ENCODE peak calls at places on chromosome 12, in four cellular contexts. One of them, this sample, is unnamed.

GRCh38 chr12:112686373-112686772 is 105.2 kb upstream of the RPH3A start:
- DNase-seq in H1: no peak
- DNase-seq in K562: no peak
- DNase-seq in HepG2: no peak
- DNase-seq in this sample: no peak

GRCh38 chr12:111519083-111519482 is 80.0 kb downstream of the ATXN2 start:
- DNase-seq in K562: no peak
- DNase-seq in H1: no peak
- DNase-seq in HepG2: no peak
- DNase-seq in this sample: no peak

GRCh38 chr12:14558377-14559051 is 9.2 kb downstream of the PLBD1 start:
- DNase-seq in HepG2: no peak
- DNase-seq in H1: no peak
- DNase-seq in K562: no peak
- DNase-seq in this sample: no peak

GRCh38 chr12:12745576-12746211 is 28.5 kb downstream of the CDKN1B start:
- DNase-seq in HepG2: no peak
- DNase-seq in H1: no peak
- DNase-seq in K562: no peak
- DNase-seq in this sample: no peak

GRCh38 chr12:16171348-16171747 is 106.1 kb downstream of the SLC15A5 start:
- DNase-seq in H1: no peak
- DNase-seq in K562: no peak
- DNase-seq in HepG2: no peak
- DNase-seq in this sample: no peak

GRCh38 chr12:119578112-119578511 is 15.5 kb upstream of the TMEM233 start:
- DNase-seq in HepG2: no peak
- DNase-seq in H1: no peak
- DNase-seq in K562: no peak
- DNase-seq in this sample: no peak

GRCh38 chr12:23659151-23659550 is 290.3 kb downstream of the SOX5 start:
- DNase-seq in K562: no peak
- DNase-seq in HepG2: no peak
- DNase-seq in H1: no peak
- DNase-seq in this sample: no peak

GRCh38 chr12:128021561-128021960 is 245.4 kb upstream of the TMEM132C start:
- DNase-seq in K562: no peak
- DNase-seq in H1: no peak
- DNase-seq in HepG2: no peak
- DNase-seq in this sample: no peak

GRCh38 chr12:14567311-14568195 is at the start of gene PLBD1:
- DNase-seq in HepG2: no peak
- DNase-seq in H1: peak; percentile 36
- DNase-seq in K562: peak; percentile 54
- DNase-seq in this sample: no peak

GRCh38 chr12:3977621-3978020 is 104.4 kb upstream of the PARP11 start:
- DNase-seq in H1: no peak
- DNase-seq in K562: no peak
- DNase-seq in HepG2: no peak
- DNase-seq in this sample: no peak

GRCh38 chr12:132393991-132394949 is 64.9 kb upstream of the GALNT9 start:
- DNase-seq in HepG2: no peak
- DNase-seq in K562: peak; percentile 59
- DNase-seq in H1: no peak
- DNase-seq in this sample: no peak

GRCh38 chr12:53219116-53219955 is 12.3 kb upstream of the ITGB7 start:
- DNase-seq in H1: no peak
- DNase-seq in HepG2: no peak
- DNase-seq in K562: peak; percentile 62
- DNase-seq in this sample: no peak
- TF ChIP-seq SRF in H1: no peak
- TF ChIP-seq SRF in HepG2: no peak
- TF ChIP-seq SRF in K562: no peak
- TF ChIP-seq SRF in this sample: no peak

DNA sequence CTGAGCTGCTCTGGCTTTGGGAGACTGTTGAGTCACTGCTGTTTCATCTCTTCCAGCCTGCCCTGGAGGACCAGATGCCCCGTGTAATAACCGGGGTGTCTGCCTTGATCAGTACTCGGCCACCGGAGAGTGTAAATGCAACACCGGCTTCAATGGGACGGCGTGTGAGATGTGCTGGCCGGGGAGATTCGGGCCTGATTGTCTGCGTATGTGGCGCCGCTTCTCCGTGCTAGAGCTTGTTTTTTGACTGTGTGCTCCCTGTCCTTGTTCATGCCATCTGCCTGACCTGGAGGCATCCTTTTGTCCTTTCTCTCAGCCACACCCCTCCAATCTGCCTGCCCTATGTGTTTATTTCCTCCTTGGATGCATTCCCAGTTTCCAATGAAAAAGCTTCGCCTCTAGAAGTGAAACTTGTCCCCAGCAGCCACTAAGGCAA is 98.7 kb downstream of the NT5DC3 start:
- DNase-seq in H1: no peak
- DNase-seq in K562: no peak
- DNase-seq in HepG2: no peak
- DNase-seq in this sample: no peak
- TF ChIP-seq CREB1 in H1: no peak
- TF ChIP-seq CREB1 in K562: no peak
- TF ChIP-seq CREB1 in HepG2: no peak
- TF ChIP-seq CREB1 in this sample: no peak

DNA sequence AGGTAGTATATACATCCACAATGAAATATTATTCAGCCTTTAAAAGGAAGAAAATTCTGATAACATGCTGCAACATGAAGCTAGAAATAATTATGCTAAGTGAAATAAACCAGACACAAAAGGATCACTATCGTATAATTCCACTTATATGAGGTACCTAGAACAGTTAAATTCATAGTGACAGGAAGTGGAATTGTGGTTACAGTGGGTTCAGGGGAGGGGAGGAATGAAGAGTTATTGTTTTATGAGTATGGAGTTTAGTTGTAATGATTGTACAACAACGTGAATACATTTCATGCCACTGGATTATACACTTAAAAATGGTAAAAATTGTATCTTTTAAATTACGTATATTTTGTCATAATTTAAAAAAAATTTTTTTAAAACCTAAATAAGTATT is 21.0 kb downstream of the EEA1 start:
- DNase-seq in H1: no peak
- DNase-seq in K562: no peak
- DNase-seq in HepG2: no peak
- DNase-seq in this sample: no peak
- TF ChIP-seq JUND in H1: no peak
- TF ChIP-seq JUND in K562: no peak
- TF ChIP-seq JUND in HepG2: no peak
- TF ChIP-seq JUND in this sample: no peak

GRCh38 chr12:69473229-69473628 is 3.0 kb downstream of the FRS2 start:
- DNase-seq in H1: no peak
- DNase-seq in HepG2: no peak
- DNase-seq in K562: no peak
- DNase-seq in this sample: no peak
- TF ChIP-seq SRF in H1: no peak
- TF ChIP-seq SRF in HepG2: no peak
- TF ChIP-seq SRF in K562: no peak
- TF ChIP-seq SRF in this sample: no peak

GRCh38 chr12:49105504-49106120 is 5.0 kb downstream of the LMBR1L start:
- DNase-seq in H1: no peak
- DNase-seq in K562: no peak
- DNase-seq in HepG2: no peak
- DNase-seq in this sample: no peak

GRCh38 chr12:49109631-49110172 is 945 bp downstream of the LMBR1L start:
- DNase-seq in HepG2: no peak
- DNase-seq in K562: no peak
- DNase-seq in H1: no peak
- DNase-seq in this sample: no peak

GRCh38 chr12:49111206-49111605 is 559 bp upstream of the LMBR1L start:
- DNase-seq in H1: no peak
- DNase-seq in K562: no peak
- DNase-seq in HepG2: no peak
- DNase-seq in this sample: no peak

GRCh38 chr12:49110191-49111155 is at the start of gene LMBR1L:
- DNase-seq in HepG2: peak; percentile 97
- DNase-seq in H1: peak; percentile 90
- DNase-seq in K562: peak; percentile 99
- DNase-seq in this sample: peak; percentile 93

DNA sequence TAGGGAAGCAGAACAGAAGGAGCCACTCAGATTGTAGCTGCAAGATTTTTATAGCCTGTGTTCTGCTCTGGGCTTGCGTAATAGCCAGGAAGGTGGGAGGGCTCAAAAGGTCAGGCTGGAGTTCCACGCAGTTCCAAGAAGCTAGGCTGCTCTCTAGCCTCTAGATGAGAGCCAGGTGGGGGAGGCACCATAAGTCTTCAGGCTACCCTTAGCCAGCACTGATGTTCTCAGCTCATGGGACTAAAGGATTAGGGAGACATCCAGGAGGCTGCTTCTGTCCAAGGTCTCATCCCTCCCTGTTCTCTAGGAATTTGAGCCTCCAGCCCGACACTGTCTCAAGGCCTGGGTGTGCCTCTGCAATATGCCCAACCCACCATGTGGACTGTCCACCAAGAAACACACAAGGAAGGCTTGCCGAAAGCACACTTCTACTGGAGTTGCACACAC is 1.7 kb downstream of the LMBR1L start:
- DNase-seq in H1: no peak
- DNase-seq in HepG2: peak; percentile 23
- DNase-seq in K562: no peak
- DNase-seq in this sample: no peak
- TF ChIP-seq CREB1 in H1: no peak
- TF ChIP-seq CREB1 in HepG2: no peak
- TF ChIP-seq CREB1 in K562: no peak
- TF ChIP-seq CREB1 in this sample: no peak

DNA sequence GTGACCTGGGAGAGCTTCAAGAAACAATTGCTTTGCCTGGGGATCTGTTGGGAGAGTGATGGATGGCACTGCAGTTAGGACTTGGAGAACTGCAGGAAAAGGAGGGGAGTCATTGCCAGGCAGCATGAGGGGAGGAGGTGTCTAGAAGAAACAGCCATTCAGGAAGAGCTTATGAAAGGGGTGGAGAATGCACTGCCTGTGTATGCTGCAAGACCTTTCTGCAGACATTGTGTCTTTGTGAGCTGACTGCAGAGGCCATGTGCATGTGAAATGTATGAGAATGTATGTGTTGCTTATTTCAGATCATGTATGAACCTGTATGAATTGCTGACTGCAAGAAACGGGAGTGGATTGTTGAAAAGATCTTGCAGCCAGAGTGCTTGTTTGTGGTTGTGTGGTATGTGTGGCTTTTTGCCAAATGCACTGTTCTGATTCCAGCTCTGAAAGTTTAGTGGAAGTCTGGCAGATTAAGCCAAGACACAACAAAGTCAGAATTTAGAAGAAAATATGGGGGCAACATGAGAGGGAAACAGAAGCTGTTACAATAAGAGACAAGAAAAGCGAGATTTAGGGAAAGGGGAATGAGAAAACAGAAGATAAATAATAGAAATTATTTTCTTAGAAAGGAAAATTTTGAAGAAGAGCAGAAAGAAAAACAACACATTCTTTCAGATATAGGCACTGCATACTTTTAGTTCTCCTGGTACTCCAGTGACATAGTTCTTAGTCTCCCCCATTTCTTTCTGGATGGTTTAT is 9.8 kb upstream of the RIMKLB start:
- DNase-seq in K562: no peak
- DNase-seq in H1: no peak
- DNase-seq in HepG2: no peak
- DNase-seq in this sample: no peak
- TF ChIP-seq JUND in K562: no peak
- TF ChIP-seq JUND in H1: no peak
- TF ChIP-seq JUND in HepG2: no peak
- TF ChIP-seq JUND in this sample: no peak

GRCh38 chr12:93571360-93571853 is 1.1 kb upstream of the SOCS2 start:
- DNase-seq in H1: no peak
- DNase-seq in K562: peak; percentile 79
- DNase-seq in HepG2: peak; percentile 10
- DNase-seq in this sample: no peak
- TF ChIP-seq SRF in H1: no peak
- TF ChIP-seq SRF in K562: no peak
- TF ChIP-seq SRF in HepG2: no peak
- TF ChIP-seq SRF in this sample: peak; percentile 8

GRCh38 chr12:2414810-2415567 is 362.2 kb downstream of the CACNA1C start:
- DNase-seq in H1: no peak
- DNase-seq in HepG2: no peak
- DNase-seq in K562: no peak
- DNase-seq in this sample: no peak
- TF ChIP-seq CREB1 in H1: no peak
- TF ChIP-seq CREB1 in HepG2: no peak
- TF ChIP-seq CREB1 in K562: no peak
- TF ChIP-seq CREB1 in this sample: no peak

GRCh38 chr12:117732761-117733160 is 236.0 kb downstream of the KSR2 start:
- DNase-seq in K562: no peak
- DNase-seq in H1: no peak
- DNase-seq in HepG2: no peak
- DNase-seq in this sample: no peak
- TF ChIP-seq JUND in K562: no peak
- TF ChIP-seq JUND in H1: no peak
- TF ChIP-seq JUND in HepG2: no peak
- TF ChIP-seq JUND in this sample: no peak

GRCh38 chr12:40522837-40523236 is 169.4 kb upstream of the CNTN1 start:
- DNase-seq in HepG2: no peak
- DNase-seq in H1: no peak
- DNase-seq in K562: no peak
- DNase-seq in this sample: no peak

DNA sequence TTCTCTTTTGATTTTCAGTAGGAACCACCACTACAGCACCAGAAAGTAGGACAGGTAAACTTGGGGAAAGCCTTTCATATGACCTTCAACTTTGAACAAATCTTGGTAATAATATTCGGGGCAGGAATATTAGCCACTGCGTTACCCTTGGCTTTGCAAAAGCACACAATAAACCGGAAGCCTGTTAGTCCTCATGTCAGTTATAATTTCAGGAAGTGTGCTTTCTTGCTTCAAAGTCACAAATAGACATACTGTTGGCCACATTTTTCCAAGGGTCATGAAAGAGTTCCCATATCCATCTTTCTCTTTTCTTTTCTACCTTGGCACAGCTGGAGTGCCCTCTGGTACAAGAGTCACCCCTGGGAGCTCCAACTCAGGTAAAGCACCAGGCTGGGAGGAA is 167.2 kb upstream of the CNTN1 start:
- DNase-seq in H1: no peak
- DNase-seq in K562: no peak
- DNase-seq in HepG2: no peak
- DNase-seq in this sample: no peak
- TF ChIP-seq SRF in H1: no peak
- TF ChIP-seq SRF in K562: no peak
- TF ChIP-seq SRF in HepG2: no peak
- TF ChIP-seq SRF in this sample: no peak

This sample was measured in GM12878.